ENCODE peak calls at places on chromosomes 7 and 10, in seven cellular contexts. L is spleen; M is H7; A is effector memory CD4-positive, alpha-beta T cell; J is CD8-positive, alpha-beta memory T cell; P is right lobe of liver; E is cardiac muscle cell. C is an unnamed sample.
A peak's percentile ranks its signal among the peaks of the same experiment; 100 is the strongest.

GRCh38 chr10:118307237-118307636 is 34.9 kb downstream of the FAM204A start:
- DNase-seq in L (no peak), M (no peak), A (no peak), J (no peak), P (no peak), E (no peak), C (no peak)

GRCh38 chr7:149773446-149774236 is at the start of gene ZNF467:
- DNase-seq in L (peak; percentile 93), M (peak; percentile 84), A (peak; percentile 23), J (peak; percentile 31), P (peak; percentile 92), E (peak; percentile 87), C (no peak)

GRCh38 chr7:85529831-85530230 is 343.0 kb upstream of the SEMA3D start:
- DNase-seq in L (no peak), M (no peak), A (no peak), J (no peak), P (no peak), E (peak; percentile 87), C (no peak)

GRCh38 chr7:89104748-89105685 is 309.5 kb upstream of the TEX47 start:
- DNase-seq in L (no peak), M (no peak), A (no peak), J (no peak), P (no peak), E (no peak), C (no peak)

GRCh38 chr7:156224441-156225225 is 412.4 kb upstream of the SHH start:
- DNase-seq in L (no peak), M (no peak), A (no peak), J (no peak), P (no peak), E (no peak), C (no peak)

GRCh38 chr10:1149793-1150637 is 93.8 kb downstream of the WDR37 start:
- DNase-seq in L (peak; percentile 72), M (no peak), A (no peak), J (no peak), P (no peak), E (peak; percentile 77), C (no peak)

GRCh38 chr10:12041766-12042408 is 722 bp downstream of the UPF2 start:
- DNase-seq in L (no peak), M (no peak), A (no peak), J (no peak), P (no peak), E (peak; percentile 18), C (peak; percentile 65)

GRCh38 chr7:98808751-98809460 is 60.9 kb downstream of the TMEM130 start:
- DNase-seq in L (no peak), M (no peak), A (no peak), J (no peak), P (no peak), E (no peak), C (no peak)

GRCh38 chr7:89914673-89915072 is 239.6 kb upstream of the STEAP1 start:
- DNase-seq in L (no peak), M (no peak), A (no peak), J (no peak), P (no peak), E (no peak), C (no peak)

GRCh38 chr7:27430115-27430514 is 187.5 kb downstream of the EVX1 start:
- DNase-seq in L (no peak), M (no peak), A (no peak), J (no peak), P (no peak), E (no peak), C (no peak)

GRCh38 chr7:43584200-43584586 is 1.3 kb downstream of the STK17A start:
- DNase-seq in L (no peak), M (no peak), A (no peak), J (no peak), P (peak; percentile 49), E (peak; percentile 81), C (no peak)

GRCh38 chr10:43249151-43249961 is 17.5 kb downstream of the RASGEF1A start:
- DNase-seq in L (peak; percentile 69), M (peak; percentile 47), A (no peak), J (no peak), P (peak; percentile 36), E (no peak), C (no peak)

GRCh38 chr10:60809157-60809556 is 30.9 kb downstream of the CDK1 start:
- DNase-seq in L (no peak), M (no peak), A (no peak), J (no peak), P (no peak), E (peak; percentile 91), C (no peak)

DNA sequence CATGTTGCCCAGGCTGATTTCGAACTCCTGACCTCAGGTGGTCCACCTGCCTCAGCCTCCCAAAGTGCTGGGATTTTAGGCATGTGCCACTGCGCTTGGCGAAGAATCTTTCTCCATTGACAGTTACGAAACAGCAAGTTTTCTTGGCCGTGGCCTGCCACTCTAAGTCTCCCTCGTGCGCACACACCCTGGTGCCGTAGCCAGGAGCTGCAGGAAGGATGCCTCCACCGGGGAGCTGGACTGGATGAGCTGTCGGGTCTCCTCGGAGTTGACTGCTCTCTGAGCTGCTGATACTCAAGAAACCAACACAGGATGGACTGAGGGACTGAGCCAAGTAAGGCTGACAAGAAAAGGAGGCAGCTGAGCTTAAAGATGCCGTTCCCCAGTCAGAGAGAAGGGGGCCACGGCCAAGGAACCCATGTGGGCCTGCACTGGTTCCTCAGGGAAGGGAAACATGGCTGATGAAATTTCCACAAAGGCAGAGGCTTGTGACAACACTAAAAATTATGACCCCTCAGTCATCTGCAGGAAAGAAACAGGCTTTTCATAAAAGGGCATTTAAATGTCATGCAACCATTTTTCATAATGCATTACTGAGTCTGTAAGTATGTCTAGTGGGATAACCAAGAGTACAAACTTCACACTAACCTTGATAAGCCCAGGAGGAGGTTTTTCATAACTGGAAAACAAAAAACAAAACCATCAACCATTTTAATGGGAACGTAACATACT is 27.6 kb upstream of the FKBP9 start:
- DNase-seq in L (peak; percentile 73), M (no peak), A (no peak), J (no peak), P (no peak), E (no peak), C (no peak)
- H3K36me3 ChIP-seq in L (peaks cover 74% of the 10 kb centered on the region), M (no peaks in the 10 kb centered on the region), A (peaks cover 3% of the 10 kb centered on the region), J (no peaks in the 10 kb centered on the region), P (no peaks in the 10 kb centered on the region), E (no peaks in the 10 kb centered on the region), C (no peaks in the 10 kb centered on the region)

GRCh38 chr10:33377658-33378025 is 43.2 kb upstream of the NRP1 start:
- DNase-seq in L (no peak), M (no peak), A (no peak), J (no peak), P (no peak), E (peak; percentile 42), C (no peak)
- H3K4me3 ChIP-seq in L (no peak overlapping the region), M (no peak overlapping the region), A (no peak overlapping the region), J (no peak overlapping the region), P (no peak overlapping the region), E (no peak overlapping the region), C (no peak overlapping the region)

DNA sequence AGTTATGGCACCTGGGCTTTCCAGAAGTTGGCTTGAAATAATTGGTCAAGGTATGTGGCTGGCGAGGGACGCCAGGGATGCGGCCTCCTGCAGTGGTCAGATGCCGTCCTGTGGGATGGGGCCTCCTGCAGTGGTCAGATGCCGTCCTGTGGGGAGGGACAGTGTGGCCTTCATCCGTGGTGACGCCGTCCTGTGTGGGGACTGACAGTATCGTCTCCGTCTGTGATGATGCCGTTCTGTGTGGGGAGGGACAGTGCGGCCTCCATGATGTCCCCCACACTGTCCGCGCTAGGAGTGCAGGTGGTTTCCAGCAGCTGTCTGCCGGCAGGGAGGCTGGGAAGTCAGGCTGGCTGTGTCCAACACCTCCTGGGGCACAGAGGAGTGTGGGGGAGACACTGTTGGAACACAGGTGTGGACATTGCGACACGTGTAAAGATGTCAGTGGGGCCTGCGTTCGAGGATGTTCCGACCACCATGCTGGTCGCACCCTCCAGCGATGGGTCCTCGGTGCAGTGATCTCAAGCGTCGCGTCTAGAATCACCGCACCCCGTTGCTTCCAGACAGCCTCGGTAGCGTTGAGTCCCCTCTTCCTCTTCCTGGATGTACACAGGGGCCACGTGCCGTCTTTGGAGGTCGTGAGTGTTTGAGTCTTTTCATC is 52.6 kb downstream of the INPP5A start:
- DNase-seq in L (no peak), M (no peak), A (no peak), J (no peak), P (no peak), E (no peak), C (no peak)
- H3K27me3 ChIP-seq in L (no peaks in the 10 kb centered on the region), M (no peaks in the 10 kb centered on the region), A (no peaks in the 10 kb centered on the region), J (no peaks in the 10 kb centered on the region), P (no peaks in the 10 kb centered on the region), E (no peaks in the 10 kb centered on the region), C (no peaks in the 10 kb centered on the region)

DNA sequence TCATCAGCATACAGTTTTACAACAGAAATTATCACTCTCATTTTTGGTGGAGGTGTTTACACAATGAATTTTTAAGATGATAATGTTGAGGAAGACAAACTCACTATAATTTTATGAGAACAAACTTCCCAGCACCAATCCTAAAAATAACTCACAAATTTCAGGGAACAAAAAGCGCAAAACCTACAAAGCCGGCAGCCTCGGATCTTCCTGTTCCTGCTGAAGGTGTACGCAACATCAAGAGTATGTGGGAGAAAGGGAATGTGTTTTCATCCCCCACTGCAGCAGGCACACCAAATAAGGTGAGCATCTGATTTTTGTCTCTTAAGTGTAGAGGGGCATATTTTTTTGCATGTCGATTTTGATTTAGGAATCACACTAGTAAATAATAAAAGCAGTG is 26.5 kb upstream of the AGBL3 start:
- DNase-seq in L (no peak), M (no peak), A (no peak), J (no peak), P (no peak), E (no peak), C (no peak)
- H3K36me3 ChIP-seq in L (peaks cover 70% of the 10 kb centered on the region), M (peaks cover 22% of the 10 kb centered on the region), A (no peaks in the 10 kb centered on the region), J (no peaks in the 10 kb centered on the region), P (peaks cover 60% of the 10 kb centered on the region), E (peaks cover 30% of the 10 kb centered on the region), C (no peaks in the 10 kb centered on the region)

GRCh38 chr7:69595415-69595814 is 2.9 kb upstream of the AUTS2 start:
- DNase-seq in L (no peak), M (no peak), A (no peak), J (no peak), P (no peak), E (no peak), C (no peak)

GRCh38 chr7:69597278-69598076 is 798 bp upstream of the AUTS2 start:
- DNase-seq in L (peak; percentile 89), M (peak; percentile 86), A (no peak), J (no peak), P (peak; percentile 61), E (peak; percentile 26), C (peak; percentile 59)

GRCh38 chr7:69598081-69598486 is at the start of gene AUTS2:
- DNase-seq in L (peak; percentile 93), M (peak; percentile 99), A (no peak), J (peak; percentile 47), P (peak; percentile 80), E (peak; percentile 96), C (peak; percentile 91)

GRCh38 chr7:69596056-69596455 is 2.2 kb upstream of the AUTS2 start:
- DNase-seq in L (no peak), M (no peak), A (no peak), J (no peak), P (no peak), E (no peak), C (no peak)

DNA sequence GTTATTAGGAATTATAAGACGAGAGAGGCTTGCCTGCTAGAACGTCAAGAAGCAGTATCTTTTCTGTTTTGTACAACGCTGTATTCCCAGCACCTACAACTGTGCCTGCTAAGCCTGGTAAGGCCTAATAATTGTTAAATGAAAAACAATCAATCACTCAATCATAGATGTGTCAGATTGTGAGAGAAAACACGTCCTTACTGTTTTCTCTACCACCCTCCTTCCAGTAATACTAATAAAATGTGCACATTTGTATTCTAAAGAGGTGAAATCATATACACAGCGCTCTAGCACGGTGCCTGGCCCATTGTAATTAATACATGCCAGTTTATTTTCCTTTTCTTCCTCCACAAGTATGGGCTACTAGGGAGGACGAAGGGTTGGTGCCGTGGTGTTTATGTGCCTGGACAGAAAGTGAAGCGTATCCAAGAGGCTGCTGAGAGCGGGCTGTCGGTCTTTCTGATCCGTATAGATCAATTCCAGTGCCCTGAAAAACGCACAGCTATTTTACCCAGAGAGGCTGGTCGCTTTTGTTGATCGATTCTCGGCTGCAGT is 1.5 kb upstream of the AUTS2 start:
- DNase-seq in L (no peak), M (no peak), A (no peak), J (no peak), P (no peak), E (no peak), C (no peak)
- H3K4me3 ChIP-seq in L (peak overlapping the region; percentile 70), M (peak overlapping the region; percentile 80), A (no peak overlapping the region), J (no peak overlapping the region), P (peak overlapping the region; percentile 66), E (peak overlapping the region; percentile 68), C (peak overlapping the region; percentile 61)